ENCODE peak calls at places on chromosomes 5 and 9, in four cellular contexts. L, V, F and R are unnamed samples.

GRCh38 chr9:93302586-93303257 is 118.8 kb downstream of the WNK2 start:
- DNase-seq in L (peak; percentile 74), V (peak; percentile 73), F (peak; percentile 76), R (no peak)

GRCh38 chr5:82749453-82749852 is 327.7 kb downstream of the TMEM167A start:
- DNase-seq in L (no peak), V (no peak), F (no peak), R (no peak)

GRCh38 chr5:96410013-96410412 is 23.0 kb downstream of the PCSK1 start:
- DNase-seq in L (no peak), V (no peak), F (no peak), R (no peak)

GRCh38 chr9:99840061-99840460 is 18.4 kb downstream of the NR4A3 start:
- DNase-seq in L (no peak), V (no peak), F (no peak), R (no peak)

GRCh38 chr5:157361865-157362465 is 96.0 kb downstream of the CYFIP2 start:
- DNase-seq in L (no peak), V (no peak), F (no peak), R (no peak)

GRCh38 chr5:173984218-173984617 is 4.8 kb upstream of the C5orf47 start:
- DNase-seq in L (no peak), V (no peak), F (no peak), R (no peak)

GRCh38 chr9:69389437-69389995 is 64.5 kb downstream of the ENTREP1 start:
- DNase-seq in L (no peak), V (no peak), F (no peak), R (no peak)

GRCh38 chr5:91136271-91136670 is 246.8 kb downstream of the ARRDC3 start:
- DNase-seq in L (no peak), V (no peak), F (no peak), R (no peak)

GRCh38 chr9:105921057-105921721 is 226.8 kb downstream of the TMEM38B start:
- DNase-seq in L (no peak), V (no peak), F (no peak), R (no peak)

GRCh38 chr9:134882204-134882785 is 1.7 kb downstream of the FCN2 start:
- DNase-seq in L (no peak), V (no peak), F (no peak), R (no peak)

GRCh38 chr9:87812375-87813118 is 70.1 kb upstream of the SPATA31E1 start:
- DNase-seq in L (peak; percentile 42), V (no peak), F (peak; percentile 37), R (no peak)

GRCh38 chr9:114884787-114885452 is 45.5 kb downstream of the TNFSF8 start:
- DNase-seq in L (no peak), V (peak; percentile 53), F (peak; percentile 22), R (no peak)

GRCh38 chr9:5511476-5511875 is 1.1 kb downstream of the PDCD1LG2 start:
- DNase-seq in L (no peak), V (no peak), F (no peak), R (no peak)

GRCh38 chr9:136799854-136800657 is 3.9 kb downstream of the CCDC183 start:
- DNase-seq in L (peak; percentile 91), V (peak; percentile 94), F (peak; percentile 93), R (peak; percentile 92)

GRCh38 chr9:127106493-127106855 is 16.0 kb downstream of the ANGPTL2 start:
- DNase-seq in L (no peak), V (no peak), F (no peak), R (no peak)

GRCh38 chr5:123051206-123051605 is 14.7 kb upstream of the PPIC start:
- DNase-seq in L (no peak), V (no peak), F (no peak), R (no peak)

GRCh38 chr5:124952079-124952478 is 205.6 kb upstream of the ZNF608 start:
- DNase-seq in L (peak; percentile 55), V (no peak), F (no peak), R (no peak)

GRCh38 chr9:89458768-89459496 is 39.0 kb downstream of the SEMA4D start:
- DNase-seq in L (no peak), V (no peak), F (no peak), R (no peak)
- TF ChIP-seq CTCF in L (no peak), V (no peak), F (no peak), R (no peak)

GRCh38 chr9:32704343-32704742 is 68.9 kb upstream of the TAF1L start:
- DNase-seq in L (no peak), V (no peak), F (no peak), R (no peak)
- H3K27ac ChIP-seq in L (no peak overlapping the region), V (no peak overlapping the region), F (no peak overlapping the region), R (no peak overlapping the region)

GRCh38 chr9:78035369-78035993 is 3.9 kb upstream of the GNAQ start:
- DNase-seq in L (peak; percentile 71), V (no peak), F (peak; percentile 64), R (peak; percentile 63)
- TF ChIP-seq CTCF in L (peak; percentile 90), V (peak; percentile 83), F (peak; percentile 57), R (peak; percentile 80)

GRCh38 chr5:78467140-78467539 is 106.7 kb downstream of the SCAMP1 start:
- DNase-seq in L (no peak), V (no peak), F (no peak), R (no peak)

GRCh38 chr5:78472469-78473106 is 112.2 kb downstream of the SCAMP1 start:
- DNase-seq in L (no peak), V (no peak), F (no peak), R (no peak)

GRCh38 chr5:78473747-78474146 is 113.3 kb downstream of the SCAMP1 start:
- DNase-seq in L (no peak), V (no peak), F (no peak), R (no peak)

DNA sequence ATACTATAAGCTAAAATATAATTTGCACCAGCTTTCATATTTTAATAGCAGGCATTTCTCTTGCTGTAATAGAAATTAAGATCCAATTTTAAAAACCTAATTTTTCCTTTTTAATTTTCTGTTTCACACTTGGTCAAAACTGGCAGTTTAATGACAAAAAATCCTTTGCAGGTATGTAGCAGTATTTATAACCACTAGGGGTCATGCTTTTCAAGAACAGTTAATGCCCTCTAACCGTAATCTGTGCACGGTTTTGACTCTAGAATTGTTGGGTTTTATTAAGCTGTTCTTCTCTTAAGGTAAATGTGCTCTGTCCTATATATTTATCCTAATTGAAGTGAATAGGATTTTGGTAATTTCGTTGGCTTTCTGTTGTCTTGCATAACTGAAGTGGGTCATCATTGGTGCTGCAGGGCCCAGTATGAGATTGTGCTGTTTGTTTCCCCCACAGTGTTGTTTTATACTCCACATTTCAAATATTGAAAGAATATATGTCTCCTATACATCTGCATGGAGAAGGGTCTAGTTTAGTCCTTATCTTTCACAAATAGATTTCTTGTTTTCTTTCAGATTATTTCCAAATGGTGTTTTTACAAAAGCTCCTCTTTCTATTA is 107.4 kb downstream of the SCAMP1 start:
- DNase-seq in L (no peak), V (no peak), F (no peak), R (no peak)
- H3K27ac ChIP-seq in L (no peak overlapping the region), V (no peak overlapping the region), F (no peak overlapping the region), R (no peak overlapping the region)

GRCh38 chr5:171336486-171337206 is 27.6 kb downstream of the TLX3 start:
- DNase-seq in L (peak; percentile 45), V (no peak), F (peak; percentile 40), R (no peak)
- TF ChIP-seq CTCF in L (peak; percentile 58), V (peak; percentile 55), F (no peak), R (peak; percentile 48)

DNA sequence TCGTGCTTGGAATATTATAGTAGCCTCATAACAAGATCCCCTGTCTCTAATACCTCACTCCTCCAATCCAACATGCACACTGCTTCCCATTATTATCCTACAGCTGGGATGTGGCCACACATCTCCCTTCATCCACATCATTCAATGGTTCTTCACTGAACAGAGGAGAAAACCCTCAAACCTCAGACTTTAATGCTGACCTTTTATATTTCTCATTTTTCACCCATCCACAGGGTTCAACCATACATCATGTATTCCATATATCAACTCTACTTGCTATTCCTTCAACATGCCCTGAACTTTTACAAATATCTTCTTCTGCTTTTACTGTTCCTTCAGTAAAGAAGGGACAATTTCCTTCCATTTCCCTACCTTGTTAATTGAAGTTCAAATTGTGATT is 396.8 kb downstream of the TLE4 start:
- DNase-seq in L (no peak), V (no peak), F (no peak), R (no peak)
- H3K27ac ChIP-seq in L (no peak overlapping the region), V (no peak overlapping the region), F (no peak overlapping the region), R (no peak overlapping the region)

DNA sequence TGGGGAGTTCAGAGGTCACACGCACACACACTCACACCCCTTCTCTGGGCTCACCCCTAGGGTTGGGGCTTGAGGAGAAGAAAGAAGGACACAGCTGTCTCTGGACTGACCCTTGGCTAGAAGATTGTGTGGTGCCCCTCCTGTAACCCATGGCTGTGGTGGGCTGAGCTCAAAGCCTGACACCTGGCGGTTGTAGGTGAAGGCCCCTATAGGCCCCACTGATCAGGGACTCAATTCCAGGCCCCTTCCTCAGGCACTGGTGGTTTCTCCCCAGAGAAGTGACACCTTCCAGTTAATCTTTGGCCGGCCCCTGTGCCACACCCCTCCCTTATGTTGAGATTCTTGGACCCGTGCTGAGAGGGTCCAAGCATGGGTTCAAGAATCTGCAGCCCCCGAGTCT is 35.2 kb upstream of the CRB2 start:
- DNase-seq in L (no peak), V (no peak), F (no peak), R (no peak)
- TF ChIP-seq CTCF in L (no peak), V (no peak), F (no peak), R (no peak)